ENCODE peak calls at places on chromosomes 3 and 15, in ten cellular contexts. E is SHP77; H is activated CD4-positive, alpha-beta T cell treated with anti-CD3 and anti-CD28 coated beads, Interleukin-2, amount 50 U/mL, for 1 hour; D is RPMI7951; Q is cardiac fibroblast; J is nephron progenitor cell; P is activated CD4-positive, CD25-positive, alpha-beta regulatory T cell treated with anti-CD3 and anti-CD28 coated beads, Interleukin-2, amount 50 U/mL, for 16 hours; O is KG1; X is T-helper 17 cell; N is mesothelial cell of epicardium. B is an unnamed sample.

GRCh38 chr3:64884574-64884973 is 196.8 kb upstream of the ADAMTS9 start:
- DNase-seq in O (no peak), X (no peak), H (no peak), J (no peak), E (no peak), Q (no peak), D (no peak), P (no peak), N (no peak), B (no peak)

GRCh38 chr3:106839576-106840280 is 537.5 kb upstream of the CCDC54 start:
- DNase-seq in O (no peak), D (peak), H (no peak), N (no peak), J (no peak), Q (peak), X (no peak), P (no peak), E (no peak), B (peak)

GRCh38 chr3:184815046-184815930 is 3.3 kb downstream of the VPS8 start:
- DNase-seq in O (no peak), H (no peak), X (no peak), D (peak), P (no peak), J (no peak), N (no peak), E (no peak), Q (peak), B (peak)

GRCh38 chr3:31370681-31371080 is 162.0 kb upstream of the STT3B start:
- DNase-seq in H (no peak), J (no peak), P (no peak), E (no peak), X (no peak), Q (no peak), D (no peak), N (no peak), O (no peak), B (peak)

GRCh38 chr3:61358364-61358763 is 107.1 kb upstream of the FHIT start:
- DNase-seq in O (no peak), H (no peak), J (no peak), X (no peak), D (peak), E (peak), P (no peak), N (no peak), Q (no peak), B (no peak)

GRCh38 chr15:70222632-70223031 is 124.9 kb upstream of the TLE3 start:
- DNase-seq in P (no peak), D (no peak), X (no peak), J (no peak), N (no peak), Q (no peak), H (no peak), E (no peak), O (no peak), B (no peak)

GRCh38 chr15:96625251-96625650 is 294.8 kb downstream of the NR2F2 start:
- DNase-seq in N (no peak), E (no peak), H (no peak), D (no peak), O (no peak), X (no peak), Q (peak), J (no peak), P (no peak), B (no peak)

GRCh38 chr15:68218847-68219798 is 10.4 kb downstream of the CLN6 start:
- DNase-seq in P (no peak), X (no peak), D (no peak), H (no peak), E (no peak), N (no peak), O (no peak), J (no peak), Q (no peak), B (no peak)

GRCh38 chr15:88257311-88257901 is 867 bp upstream of the NTRK3 start:
- DNase-seq in X (no peak), N (no peak), D (no peak), E (no peak), P (no peak), O (no peak), H (no peak), Q (no peak), J (peak), B (no peak)

GRCh38 chr3:182837855-182838454 is 44.7 kb downstream of the ATP11B start:
- DNase-seq in N (no peak), O (no peak), D (peak), J (no peak), Q (peak), E (no peak), H (no peak), X (no peak), P (no peak), B (peak)

GRCh38 chr3:195753609-195754008 is 32.8 kb downstream of the MUC20 start:
- DNase-seq in N (no peak), P (no peak), H (no peak), J (no peak), X (no peak), O (no peak), E (no peak), Q (no peak), D (no peak), B (no peak)

GRCh38 chr3:46713898-46714552 is 3.6 kb downstream of the PRSS50 start:
- DNase-seq in Q (no peak), O (no peak), X (no peak), N (no peak), E (no peak), J (no peak), P (no peak), H (no peak), D (peak), B (no peak)

GRCh38 chr15:40303576-40303975 is 4.2 kb downstream of the PLCB2 start:
- DNase-seq in P (no peak), N (no peak), D (no peak), E (no peak), O (no peak), H (no peak), X (no peak), J (no peak), Q (no peak), B (no peak)

GRCh38 chr3:187110156-187110555 is 29.1 kb downstream of the RPL39L start:
- DNase-seq in H (no peak), P (no peak), O (no peak), X (no peak), N (no peak), E (no peak), Q (no peak), D (no peak), J (no peak), B (no peak)

GRCh38 chr3:123344175-123344908 is 104.5 kb downstream of the ADCY5 start:
- DNase-seq in D (no peak), P (no peak), E (peak), N (no peak), Q (peak), O (no peak), X (no peak), H (no peak), J (no peak), B (peak)

GRCh38 chr15:42919794-42920280 is 741 bp downstream of the TTBK2 start:
- DNase-seq in P (peak), O (no peak), E (no peak), D (peak), H (peak), X (no peak), Q (peak), J (no peak), N (no peak), B (peak)

GRCh38 chr3:11154036-11154952 is at the start of gene HRH1:
- DNase-seq in P (no peak), H (no peak), O (no peak), E (no peak), Q (peak), J (peak), D (peak), N (no peak), X (no peak), B (peak)

GRCh38 chr15:68379759-68380290 is 52.1 kb downstream of the ITGA11 start:
- DNase-seq in J (no peak), H (no peak), X (no peak), Q (peak), N (no peak), P (no peak), D (no peak), E (no peak), O (no peak), B (no peak)

GRCh38 chr3:187165144-187165543 is 25.8 kb upstream of the RPL39L start:
- DNase-seq in E (peak), N (no peak), J (peak), P (peak), X (no peak), O (peak), H (peak), D (peak), Q (peak), B (peak)

GRCh38 chr3:138038725-138039462 is 28.9 kb downstream of the CLDN18 start:
- DNase-seq in N (no peak), X (no peak), E (no peak), H (no peak), O (no peak), D (no peak), Q (no peak), P (no peak), J (no peak), B (no peak)

GRCh38 chr15:70722266-70723123 is 40.9 kb downstream of the UACA start:
- DNase-seq in D (peak), O (no peak), H (no peak), J (no peak), N (no peak), P (no peak), Q (peak), X (no peak), E (no peak), B (peak)

GRCh38 chr3:139127101-139127500 is 82.4 kb upstream of the PRR23C start:
- DNase-seq in E (no peak), O (no peak), J (no peak), P (no peak), H (no peak), D (peak), N (no peak), X (no peak), Q (peak), B (peak)

GRCh38 chr3:63967675-63968611 is 55.4 kb downstream of the PSMD6 start:
- DNase-seq in J (no peak), E (no peak), P (peak), Q (peak), N (no peak), O (peak), X (no peak), H (peak), D (no peak), B (peak)

GRCh38 chr3:50708620-50709019 is 33.9 kb downstream of the DOCK3 start:
- DNase-seq in O (no peak), D (no peak), N (peak), J (no peak), H (no peak), E (no peak), P (no peak), X (no peak), Q (no peak), B (no peak)

GRCh38 chr3:76570436-76571057 is 469.4 kb upstream of the ROBO2 start:
- DNase-seq in O (no peak), E (no peak), P (no peak), J (no peak), N (no peak), H (no peak), D (no peak), X (no peak), Q (peak), B (peak)

B was measured in iris pigment epithelial cell.